ENCODE peak calls at places on chromosomes 7 and 10, in nine cellular contexts. A is HCT116, I is esophagus muscularis mucosa, Y is suprapubic skin, W is GM12878, S is stomach, F is upper lobe of left lung, R is H1, J is GM12891. Q is an unnamed sample.

GRCh38 chr7:1562126-1562525 is 6.1 kb upstream of the TMEM184A start:
- DNase-seq in A (no peak), I (no peak), Y (no peak), W (no peak), S (no peak), F (no peak), R (no peak), J (no peak), Q (no peak)

GRCh38 chr7:108261560-108262255 is 131.5 kb upstream of the LAMB4 start:
- DNase-seq in A (no peak), I (no peak), Y (no peak), W (no peak), S (no peak), F (no peak), R (no peak), J (no peak), Q (no peak)

GRCh38 chr7:17041324-17041723 is 159.5 kb upstream of the AGR3 start:
- DNase-seq in A (no peak), I (no peak), Y (no peak), W (no peak), S (no peak), F (no peak), R (no peak), J (no peak), Q (no peak)

GRCh38 chr10:28089467-28089866 is 90.6 kb upstream of the ODAD2 start:
- DNase-seq in A (peak; percentile 91), I (no peak), Y (no peak), W (no peak), S (no peak), F (no peak), R (no peak), J (no peak), Q (no peak)

GRCh38 chr7:20395094-20395493 is 64.4 kb downstream of the ITGB8 start:
- DNase-seq in A (no peak), I (no peak), Y (no peak), W (no peak), S (no peak), F (no peak), R (no peak), J (no peak), Q (no peak)

GRCh38 chr10:114665406-114665805 is 7.3 kb upstream of the ABLIM1 start:
- DNase-seq in A (no peak), I (no peak), Y (no peak), W (no peak), S (no peak), F (no peak), R (no peak), J (no peak), Q (no peak)

GRCh38 chr10:129272859-129273258 is 194.2 kb upstream of the MGMT start:
- DNase-seq in A (no peak), I (no peak), Y (no peak), W (no peak), S (no peak), F (no peak), R (no peak), J (no peak), Q (no peak)

GRCh38 chr10:30819306-30820190 is 190.0 kb upstream of the LYZL2 start:
- DNase-seq in A (no peak), I (no peak), Y (no peak), W (no peak), S (no peak), F (no peak), R (no peak), J (no peak), Q (no peak)

GRCh38 chr10:95508730-95509129 is 52.4 kb downstream of the SORBS1 start:
- DNase-seq in A (no peak), I (no peak), Y (no peak), W (no peak), S (no peak), F (no peak), R (no peak), J (no peak), Q (no peak)

GRCh38 chr7:152126741-152127140 is 101.3 kb downstream of the GALNT11 start:
- DNase-seq in A (no peak), I (peak; percentile 5), Y (no peak), W (no peak), S (no peak), F (no peak), R (no peak), J (no peak), Q (no peak)

GRCh38 chr7:152074673-152075072 is 49.2 kb downstream of the GALNT11 start:
- DNase-seq in A (no peak), I (no peak), Y (no peak), W (no peak), S (no peak), F (no peak), R (no peak), J (no peak), Q (no peak)

DNA sequence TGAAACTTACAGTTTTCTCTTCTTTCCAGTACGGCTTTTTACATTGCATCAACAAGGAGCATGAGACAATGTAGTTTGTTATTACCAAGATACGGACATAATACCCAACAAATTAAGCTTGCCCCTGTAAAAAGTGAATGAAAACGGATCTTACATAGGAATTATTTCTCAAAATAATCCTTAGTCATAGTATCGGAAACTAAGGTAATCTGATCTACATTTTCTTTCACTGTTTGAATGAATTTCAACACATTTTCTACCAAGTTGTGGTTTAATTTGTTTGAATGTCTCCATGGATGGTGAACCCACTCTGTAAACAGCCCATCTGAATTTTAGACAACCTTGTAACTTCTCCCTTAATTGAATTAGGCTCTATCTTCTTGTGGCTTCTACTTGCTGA is 90.5 kb downstream of the INHBA start:
- DNase-seq in A (no peak), I (no peak), Y (no peak), W (no peak), S (no peak), F (no peak), R (no peak), J (no peak), Q (no peak)
- TF ChIP-seq POLR2AphosphoS5 in A (no peak), I (no peak), Y (no peak), W (no peak), S (no peak), F (no peak), R (no peak), J (no peak), Q (no peak)

GRCh38 chr10:11823122-11823988 is at the start of gene PROSER2:
- DNase-seq in A (peak; percentile 27), I (no peak), Y (peak; percentile 64), W (no peak), S (peak; percentile 72), F (peak; percentile 95), R (peak; percentile 76), J (peak; percentile 66), Q (peak; percentile 65)
- TF ChIP-seq POLR2A in A (peak; percentile 75), I (no peak), Y (no peak), W (peak; percentile 54), S (no peak), F (peak; percentile 42), R (no peak), J (no peak), Q (peak; percentile 69)

GRCh38 chr7:44750921-44751571 is 2.4 kb downstream of the ZMIZ2 start:
- DNase-seq in A (no peak), I (no peak), Y (no peak), W (peak; percentile 81), S (no peak), F (no peak), R (no peak), J (peak; percentile 61), Q (peak; percentile 44)

GRCh38 chr7:44750424-44750823 is 1.8 kb downstream of the ZMIZ2 start:
- DNase-seq in A (no peak), I (no peak), Y (no peak), W (no peak), S (no peak), F (no peak), R (no peak), J (no peak), Q (no peak)

GRCh38 chr7:44748948-44749731 is 493 bp downstream of the ZMIZ2 start:
- DNase-seq in A (no peak), I (no peak), Y (no peak), W (no peak), S (no peak), F (peak; percentile 75), R (no peak), J (no peak), Q (no peak)

GRCh38 chr7:44749992-44750391 is 1.3 kb downstream of the ZMIZ2 start:
- DNase-seq in A (no peak), I (no peak), Y (no peak), W (no peak), S (no peak), F (no peak), R (no peak), J (no peak), Q (no peak)

DNA sequence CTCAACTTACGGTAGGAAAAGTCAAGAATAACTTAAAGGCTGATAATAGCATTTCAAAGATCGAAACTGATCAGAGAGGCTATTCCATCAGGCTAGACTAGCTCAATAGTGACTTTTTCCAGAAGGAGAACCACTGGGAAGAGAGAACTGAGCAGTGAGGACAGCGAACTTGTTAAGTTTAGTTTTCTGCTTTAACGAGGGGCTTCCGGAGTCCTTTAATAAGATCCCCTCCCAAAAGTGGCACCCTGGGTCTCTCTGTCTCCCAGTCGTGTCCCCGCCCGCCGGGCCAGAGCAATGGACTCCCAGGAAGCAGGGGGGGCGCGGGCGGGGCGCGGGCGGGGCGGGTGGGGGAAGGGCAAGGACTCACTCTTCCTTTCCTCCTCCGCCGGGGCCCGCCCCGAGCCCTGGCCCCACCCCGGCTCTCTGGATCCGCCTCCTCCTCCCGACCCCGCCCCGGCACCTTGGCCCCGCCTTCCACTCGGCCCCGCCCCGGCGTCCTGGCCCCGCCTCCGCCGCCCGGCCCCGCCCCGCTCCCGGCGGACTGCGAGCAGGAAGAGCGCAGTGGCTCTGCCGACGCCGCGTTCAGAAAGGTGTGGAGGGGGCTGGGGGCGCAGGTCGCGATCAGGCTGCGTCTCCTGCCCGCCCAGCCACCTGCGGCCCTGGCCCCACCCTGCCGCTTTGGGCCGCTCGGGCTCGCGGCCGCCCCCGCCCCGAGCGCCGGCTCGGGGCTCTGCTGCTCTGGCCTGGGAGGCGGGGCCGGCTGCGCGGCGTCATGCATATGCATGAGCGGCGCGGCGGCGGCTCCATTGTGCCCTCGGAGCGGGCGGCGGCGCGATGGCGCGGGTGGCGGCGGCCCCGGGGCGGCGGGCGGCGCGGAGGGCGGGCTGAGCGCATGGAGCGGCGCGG is at the start of gene ZMIZ2:
- DNase-seq in A (peak; percentile 48), I (peak; percentile 98), Y (peak; percentile 95), W (no peak), S (peak; percentile 93), F (peak; percentile 99), R (peak; percentile 98), J (peak; percentile 88), Q (peak; percentile 95)
- TF ChIP-seq POLR2AphosphoS5 in A (peak; percentile 45), I (peak; percentile 78), Y (peak; percentile 15), W (no peak), S (peak; percentile 83), F (peak; percentile 35), R (peak; percentile 49), J (no peak), Q (peak; percentile 77)

DNA sequence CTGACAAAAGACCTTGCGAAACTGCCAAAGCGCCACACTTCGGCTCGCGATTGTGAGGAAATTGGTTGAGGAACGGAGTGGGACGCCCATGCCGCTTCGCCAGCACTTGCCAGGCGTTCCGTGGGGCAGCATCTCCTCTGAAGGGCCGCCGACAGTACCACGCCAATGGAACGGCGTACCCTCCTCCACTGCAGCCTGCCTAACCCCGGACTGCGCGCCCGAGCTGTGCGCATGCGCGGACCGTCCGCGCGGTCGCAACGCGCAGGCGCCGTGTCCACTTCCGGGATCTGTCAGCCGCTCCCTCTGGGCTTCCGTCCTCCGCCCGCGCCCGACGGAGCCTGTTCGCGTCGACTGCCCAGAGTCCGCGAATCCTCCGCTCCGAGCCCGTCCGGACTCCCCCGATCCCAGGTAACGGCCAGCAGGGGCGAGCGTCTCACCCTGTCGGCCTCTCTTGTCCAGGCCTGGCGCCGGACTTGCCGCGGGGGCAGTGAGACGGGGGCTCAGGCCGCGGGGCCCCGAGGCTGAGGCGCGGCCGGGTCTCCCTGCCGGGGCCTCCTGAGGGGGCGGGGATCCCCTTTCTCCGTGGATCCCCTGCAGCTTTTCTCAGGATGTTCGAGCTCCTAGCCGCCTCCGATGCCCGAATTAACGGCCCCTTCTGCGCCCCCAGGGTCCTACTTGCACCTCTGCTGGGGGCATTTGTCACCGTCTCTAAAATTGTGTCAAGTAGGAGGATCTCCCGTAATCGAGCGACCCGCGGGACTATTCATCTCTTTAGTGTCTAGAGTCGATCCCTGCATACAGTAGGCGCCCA is at the start of gene ARPC1A:
- DNase-seq in A (peak; percentile 80), I (peak; percentile 97), Y (peak; percentile 93), W (peak; percentile 87), S (peak; percentile 92), F (peak; percentile 99), R (peak; percentile 96), J (peak; percentile 96), Q (peak; percentile 94)
- TF ChIP-seq POLR2A in A (peak; percentile 95), I (peak; percentile 24), Y (peak; percentile 67), W (peak; percentile 99), S (no peak), F (peak; percentile 64), R (peak; percentile 92), J (peak; percentile 96), Q (peak; percentile 89)

Q was measured in transverse colon.